ENCODE peak calls at places on chromosomes 4 and X, in ten cellular contexts. A, J, E, O, X, R, Q, C, W and I are unnamed samples.
A peak's percentile ranks its signal among the peaks of the same experiment; 100 is the strongest.

GRCh38 chr4:95660719-95661118 is 111.9 kb upstream of the UNC5C start:
- DNase-seq in A (no peak), J (no peak), E (no peak), O (no peak), X (no peak), R (no peak), Q (no peak), C (no peak), W (no peak), I (no peak)

GRCh38 chrX:71619193-71619592 is 882 bp upstream of the CXCR3 start:
- DNase-seq in A (no peak), J (peak; percentile 54), E (no peak), O (no peak), X (no peak), R (peak; percentile 12), Q (no peak), C (no peak), W (no peak), I (no peak)

GRCh38 chr4:52914051-52914605 is 52.0 kb downstream of the RASL11B start:
- DNase-seq in A (peak; percentile 33), J (no peak), E (peak; percentile 16), O (peak; percentile 32), X (no peak), R (no peak), Q (peak; percentile 66), C (no peak), W (no peak), I (no peak)

GRCh38 chr4:174434455-174434854 is 87.8 kb downstream of the HPGD start:
- DNase-seq in A (no peak), J (no peak), E (no peak), O (no peak), X (no peak), R (no peak), Q (no peak), C (no peak), W (no peak), I (no peak)

GRCh38 chrX:19882066-19882775 is 5.2 kb downstream of the SH3KBP1 start:
- DNase-seq in A (no peak), J (no peak), E (no peak), O (no peak), X (no peak), R (no peak), Q (no peak), C (no peak), W (no peak), I (no peak)

GRCh38 chr4:47824844-47825243 is 13.0 kb downstream of the CORIN start:
- DNase-seq in A (no peak), J (no peak), E (peak; percentile 16), O (no peak), X (no peak), R (no peak), Q (no peak), C (no peak), W (no peak), I (no peak)

GRCh38 chr4:40840255-40840984 is 90.7 kb downstream of the NSUN7 start:
- DNase-seq in A (no peak), J (no peak), E (no peak), O (no peak), X (no peak), R (no peak), Q (no peak), C (no peak), W (no peak), I (no peak)

GRCh38 chrX:46125139-46125538 is 420.1 kb downstream of the ZNF674 start:
- DNase-seq in A (no peak), J (no peak), E (no peak), O (no peak), X (no peak), R (no peak), Q (peak; percentile 1), C (no peak), W (no peak), I (no peak)

GRCh38 chrX:137999542-137999941 is 433.6 kb downstream of the ZIC3 start:
- DNase-seq in A (no peak), J (no peak), E (no peak), O (no peak), X (no peak), R (no peak), Q (no peak), C (no peak), W (no peak), I (no peak)

GRCh38 chr4:3304831-3305609 is 12.2 kb downstream of the RGS12 start:
- DNase-seq in A (no peak), J (no peak), E (no peak), O (no peak), X (no peak), R (no peak), Q (peak; percentile 36), C (no peak), W (no peak), I (no peak)

GRCh38 chrX:68894142-68894512 is 65.3 kb downstream of the EFNB1 start:
- DNase-seq in A (no peak), J (no peak), E (no peak), O (no peak), X (no peak), R (peak; percentile 7), Q (no peak), C (no peak), W (no peak), I (no peak)

GRCh38 chr4:142126890-142127497 is 490.6 kb downstream of the IL15 start:
- DNase-seq in A (peak; percentile 67), J (peak; percentile 37), E (peak; percentile 64), O (peak; percentile 43), X (no peak), R (peak; percentile 3), Q (peak; percentile 83), C (peak; percentile 44), W (peak; percentile 67), I (peak; percentile 76)

GRCh38 chr4:14742054-14742453 is 260.2 kb upstream of the CPEB2 start:
- DNase-seq in A (no peak), J (no peak), E (no peak), O (no peak), X (no peak), R (no peak), Q (no peak), C (no peak), W (no peak), I (no peak)

GRCh38 chr4:119735136-119735770 is 106.6 kb upstream of the PDE5A start:
- DNase-seq in A (peak; percentile 81), J (no peak), E (no peak), O (peak; percentile 84), X (no peak), R (no peak), Q (peak; percentile 97), C (no peak), W (no peak), I (no peak)

GRCh38 chrX:68894513-68895338 is 65.9 kb downstream of the EFNB1 start:
- DNase-seq in A (peak; percentile 62), J (no peak), E (peak; percentile 55), O (no peak), X (peak; percentile 31), R (peak; percentile 31), Q (peak; percentile 32), C (no peak), W (no peak), I (no peak)

GRCh38 chrX:131521824-131522223 is 22.1 kb upstream of the OR13H1 start:
- DNase-seq in A (no peak), J (no peak), E (no peak), O (no peak), X (no peak), R (no peak), Q (no peak), C (no peak), W (no peak), I (no peak)

GRCh38 chr4:53591372-53591892 is at the start of gene LNX1:
- DNase-seq in A (peak; percentile 85), J (no peak), E (peak; percentile 100), O (no peak), X (no peak), R (no peak), Q (no peak), C (peak; percentile 60), W (no peak), I (no peak)

GRCh38 chrX:96703816-96704215 is 19.2 kb downstream of the DIAPH2 start:
- DNase-seq in A (no peak), J (no peak), E (no peak), O (no peak), X (no peak), R (no peak), Q (no peak), C (no peak), W (no peak), I (no peak)

GRCh38 chrX:1392376-1393130 is 640 bp upstream of the SLC25A6 start:
- DNase-seq in A (peak; percentile 23), J (no peak), E (peak; percentile 74), O (no peak), X (no peak), R (no peak), Q (peak; percentile 75), C (no peak), W (peak; percentile 43), I (no peak)

GRCh38 chr4:39621582-39621981 is 17.1 kb downstream of the SMIM14 start:
- DNase-seq in A (peak; percentile 73), J (no peak), E (peak; percentile 56), O (peak; percentile 45), X (no peak), R (no peak), Q (peak; percentile 72), C (no peak), W (no peak), I (no peak)

GRCh38 chrX:1443496-1444075 is 9.1 kb downstream of the ASMTL start:
- DNase-seq in A (no peak), J (no peak), E (no peak), O (no peak), X (no peak), R (no peak), Q (no peak), C (no peak), W (no peak), I (no peak)

GRCh38 chr4:90958256-90958895 is 831.2 kb downstream of the CCSER1 start:
- DNase-seq in A (peak; percentile 89), J (no peak), E (no peak), O (no peak), X (no peak), R (no peak), Q (peak; percentile 95), C (no peak), W (no peak), I (no peak)

GRCh38 chr4:893276-893994 is 38.7 kb downstream of the GAK start:
- DNase-seq in A (no peak), J (no peak), E (no peak), O (no peak), X (no peak), R (no peak), Q (no peak), C (no peak), W (no peak), I (no peak)